ENCODE peak calls at places on chromosomes 2 and 18, in ten cellular contexts. One of them, this sample, is unnamed.

GRCh38 chr2:148770047-148770446 is 105.0 kb upstream of the KIF5C start:
- DNase-seq in GM23248: no peak
- DNase-seq in HCT116: no peak
- DNase-seq in PC-3: no peak
- DNase-seq in hepatocyte: no peak
- DNase-seq in GM23338: no peak
- DNase-seq in MM.1S: no peak
- DNase-seq in OCI-LY7: no peak
- DNase-seq in PC-9: no peak
- DNase-seq in SK-N-SH: no peak
- DNase-seq in this sample: no peak

GRCh38 chr18:902179-902718 is 2.4 kb upstream of the ADCYAP1 start:
- DNase-seq in PC-3: peak; percentile 45
- DNase-seq in GM23338: peak; percentile 52
- DNase-seq in hepatocyte: peak; percentile 23
- DNase-seq in PC-9: peak; percentile 17
- DNase-seq in OCI-LY7: no peak
- DNase-seq in GM23248: peak; percentile 31
- DNase-seq in HCT116: peak; percentile 6
- DNase-seq in MM.1S: no peak
- DNase-seq in SK-N-SH: no peak
- DNase-seq in this sample: peak; percentile 40

GRCh38 chr2:127080941-127081769 is 25.8 kb downstream of the BIN1 start:
- DNase-seq in HCT116: no peak
- DNase-seq in OCI-LY7: peak; percentile 19
- DNase-seq in GM23248: no peak
- DNase-seq in hepatocyte: no peak
- DNase-seq in GM23338: no peak
- DNase-seq in SK-N-SH: no peak
- DNase-seq in PC-3: no peak
- DNase-seq in MM.1S: no peak
- DNase-seq in PC-9: peak; percentile 60
- DNase-seq in this sample: peak; percentile 46

GRCh38 chr2:205889073-205889472 is 196.9 kb downstream of the INO80D start:
- DNase-seq in HCT116: no peak
- DNase-seq in hepatocyte: no peak
- DNase-seq in PC-3: peak; percentile 83
- DNase-seq in PC-9: peak; percentile 24
- DNase-seq in GM23338: no peak
- DNase-seq in SK-N-SH: no peak
- DNase-seq in OCI-LY7: no peak
- DNase-seq in GM23248: peak; percentile 52
- DNase-seq in MM.1S: no peak
- DNase-seq in this sample: no peak

GRCh38 chr2:164739966-164740365 is 101.7 kb downstream of the COBLL1 start:
- DNase-seq in GM23338: no peak
- DNase-seq in SK-N-SH: no peak
- DNase-seq in PC-9: no peak
- DNase-seq in OCI-LY7: no peak
- DNase-seq in GM23248: peak; percentile 67
- DNase-seq in HCT116: no peak
- DNase-seq in hepatocyte: no peak
- DNase-seq in MM.1S: no peak
- DNase-seq in PC-3: peak; percentile 67
- DNase-seq in this sample: no peak

GRCh38 chr2:43890855-43891254 is 52.1 kb downstream of the ABCG8 start:
- DNase-seq in MM.1S: no peak
- DNase-seq in PC-3: no peak
- DNase-seq in PC-9: no peak
- DNase-seq in OCI-LY7: no peak
- DNase-seq in SK-N-SH: no peak
- DNase-seq in HCT116: no peak
- DNase-seq in hepatocyte: no peak
- DNase-seq in GM23248: peak; percentile 58
- DNase-seq in GM23338: no peak
- DNase-seq in this sample: no peak

GRCh38 chr2:36461039-36461681 is 105.6 kb downstream of the CRIM1 start:
- DNase-seq in MM.1S: peak; percentile 24
- DNase-seq in OCI-LY7: peak; percentile 47
- DNase-seq in GM23248: peak; percentile 91
- DNase-seq in hepatocyte: peak; percentile 50
- DNase-seq in SK-N-SH: no peak
- DNase-seq in PC-3: peak; percentile 92
- DNase-seq in HCT116: peak; percentile 60
- DNase-seq in PC-9: no peak
- DNase-seq in GM23338: peak; percentile 82
- DNase-seq in this sample: peak; percentile 24

GRCh38 chr2:207046642-207047213 is 107.4 kb downstream of the CPO start:
- DNase-seq in GM23338: no peak
- DNase-seq in GM23248: peak; percentile 70
- DNase-seq in OCI-LY7: no peak
- DNase-seq in HCT116: no peak
- DNase-seq in PC-3: peak; percentile 33
- DNase-seq in MM.1S: peak; percentile 40
- DNase-seq in SK-N-SH: no peak
- DNase-seq in PC-9: no peak
- DNase-seq in hepatocyte: no peak
- DNase-seq in this sample: peak; percentile 44

GRCh38 chr2:133569416-133569815 is 1.2 kb upstream of the NCKAP5 start:
- DNase-seq in SK-N-SH: no peak
- DNase-seq in PC-9: no peak
- DNase-seq in OCI-LY7: no peak
- DNase-seq in MM.1S: no peak
- DNase-seq in GM23338: no peak
- DNase-seq in HCT116: no peak
- DNase-seq in GM23248: no peak
- DNase-seq in hepatocyte: no peak
- DNase-seq in PC-3: no peak
- DNase-seq in this sample: no peak

GRCh38 chr2:232438951-232439757 is 16.8 kb upstream of the ALPI start:
- DNase-seq in GM23338: no peak
- DNase-seq in MM.1S: no peak
- DNase-seq in GM23248: no peak
- DNase-seq in OCI-LY7: peak; percentile 28
- DNase-seq in HCT116: no peak
- DNase-seq in SK-N-SH: peak; percentile 70
- DNase-seq in hepatocyte: no peak
- DNase-seq in PC-3: peak; percentile 40
- DNase-seq in PC-9: peak; percentile 60
- DNase-seq in this sample: peak; percentile 48

GRCh38 chr2:189641565-189641964 is 19.7 kb upstream of the ASNSD1 start:
- DNase-seq in GM23338: no peak
- DNase-seq in SK-N-SH: no peak
- DNase-seq in HCT116: no peak
- DNase-seq in MM.1S: no peak
- DNase-seq in OCI-LY7: no peak
- DNase-seq in PC-9: no peak
- DNase-seq in GM23248: peak; percentile 56
- DNase-seq in hepatocyte: no peak
- DNase-seq in PC-3: no peak
- DNase-seq in this sample: no peak

GRCh38 chr2:95041824-95042442 is 16.4 kb downstream of the MAL start:
- DNase-seq in SK-N-SH: no peak
- DNase-seq in PC-3: no peak
- DNase-seq in OCI-LY7: no peak
- DNase-seq in PC-9: no peak
- DNase-seq in GM23248: no peak
- DNase-seq in MM.1S: no peak
- DNase-seq in GM23338: no peak
- DNase-seq in hepatocyte: no peak
- DNase-seq in HCT116: no peak
- DNase-seq in this sample: no peak
- H3K27ac ChIP-seq in SK-N-SH: no peak overlapping the region
- H3K27ac ChIP-seq in PC-3: no peak overlapping the region
- H3K27ac ChIP-seq in OCI-LY7: no peak overlapping the region
- H3K27ac ChIP-seq in PC-9: peak overlapping the region; percentile 48
- H3K27ac ChIP-seq in GM23248: no peak overlapping the region
- H3K27ac ChIP-seq in MM.1S: no peak overlapping the region
- H3K27ac ChIP-seq in GM23338: no peak overlapping the region
- H3K27ac ChIP-seq in hepatocyte: no peak overlapping the region
- H3K27ac ChIP-seq in HCT116: no peak overlapping the region
- H3K27ac ChIP-seq in this sample: no peak overlapping the region

GRCh38 chr2:64274399-64275173 is 130.4 kb upstream of the PELI1 start:
- DNase-seq in hepatocyte: no peak
- DNase-seq in GM23338: no peak
- DNase-seq in SK-N-SH: peak; percentile 17
- DNase-seq in GM23248: peak; percentile 37
- DNase-seq in OCI-LY7: no peak
- DNase-seq in PC-9: no peak
- DNase-seq in HCT116: no peak
- DNase-seq in MM.1S: no peak
- DNase-seq in PC-3: peak; percentile 41
- DNase-seq in this sample: no peak
- H3K9me2 ChIP-seq in hepatocyte: no peaks in the 10 kb centered on the region
- H3K9me2 ChIP-seq in GM23338: peaks cover 4% of the 10 kb centered on the region
- H3K9me2 ChIP-seq in SK-N-SH: no peaks in the 10 kb centered on the region
- H3K9me2 ChIP-seq in GM23248: no peaks in the 10 kb centered on the region
- H3K9me2 ChIP-seq in OCI-LY7: no peaks in the 10 kb centered on the region
- H3K9me2 ChIP-seq in PC-9: no peaks in the 10 kb centered on the region
- H3K9me2 ChIP-seq in HCT116: no peaks in the 10 kb centered on the region
- H3K9me2 ChIP-seq in MM.1S: no peaks in the 10 kb centered on the region
- H3K9me2 ChIP-seq in PC-3: no peaks in the 10 kb centered on the region
- H3K9me2 ChIP-seq in this sample: no peaks in the 10 kb centered on the region

GRCh38 chr2:173749315-173749714 is 215.9 kb downstream of the SP3 start:
- DNase-seq in SK-N-SH: no peak
- DNase-seq in OCI-LY7: no peak
- DNase-seq in hepatocyte: peak; percentile 43
- DNase-seq in GM23338: no peak
- DNase-seq in PC-9: no peak
- DNase-seq in GM23248: peak; percentile 53
- DNase-seq in PC-3: peak; percentile 74
- DNase-seq in MM.1S: no peak
- DNase-seq in HCT116: peak; percentile 27
- DNase-seq in this sample: no peak

GRCh38 chr2:173750831-173751230 is 214.3 kb downstream of the SP3 start:
- DNase-seq in hepatocyte: no peak
- DNase-seq in PC-3: no peak
- DNase-seq in OCI-LY7: no peak
- DNase-seq in GM23338: no peak
- DNase-seq in MM.1S: no peak
- DNase-seq in SK-N-SH: no peak
- DNase-seq in PC-9: no peak
- DNase-seq in HCT116: no peak
- DNase-seq in GM23248: no peak
- DNase-seq in this sample: no peak

GRCh38 chr2:173752152-173752551 is 213.0 kb downstream of the SP3 start:
- DNase-seq in OCI-LY7: peak; percentile 53
- DNase-seq in GM23338: no peak
- DNase-seq in MM.1S: peak; percentile 10
- DNase-seq in hepatocyte: no peak
- DNase-seq in PC-9: peak; percentile 21
- DNase-seq in GM23248: peak; percentile 39
- DNase-seq in HCT116: peak; percentile 13
- DNase-seq in SK-N-SH: peak; percentile 11
- DNase-seq in PC-3: peak; percentile 51
- DNase-seq in this sample: peak; percentile 77

GRCh38 chr2:173751245-173751975 is 213.8 kb downstream of the SP3 start:
- DNase-seq in PC-3: no peak
- DNase-seq in PC-9: no peak
- DNase-seq in HCT116: no peak
- DNase-seq in GM23248: no peak
- DNase-seq in hepatocyte: no peak
- DNase-seq in OCI-LY7: no peak
- DNase-seq in GM23338: peak; percentile 64
- DNase-seq in SK-N-SH: no peak
- DNase-seq in MM.1S: no peak
- DNase-seq in this sample: no peak

GRCh38 chr2:173750332-173750731 is 214.8 kb downstream of the SP3 start:
- DNase-seq in SK-N-SH: no peak
- DNase-seq in GM23338: peak; percentile 82
- DNase-seq in HCT116: no peak
- DNase-seq in PC-9: no peak
- DNase-seq in OCI-LY7: no peak
- DNase-seq in MM.1S: no peak
- DNase-seq in hepatocyte: peak; percentile 17
- DNase-seq in GM23248: peak; percentile 33
- DNase-seq in PC-3: no peak
- DNase-seq in this sample: no peak
- H3K27ac ChIP-seq in SK-N-SH: no peak overlapping the region
- H3K27ac ChIP-seq in GM23338: peak overlapping the region; percentile 76
- H3K27ac ChIP-seq in HCT116: no peak overlapping the region
- H3K27ac ChIP-seq in PC-9: no peak overlapping the region
- H3K27ac ChIP-seq in OCI-LY7: no peak overlapping the region
- H3K27ac ChIP-seq in MM.1S: no peak overlapping the region
- H3K27ac ChIP-seq in hepatocyte: no peak overlapping the region
- H3K27ac ChIP-seq in GM23248: no peak overlapping the region
- H3K27ac ChIP-seq in PC-3: no peak overlapping the region
- H3K27ac ChIP-seq in this sample: no peak overlapping the region

GRCh38 chr18:35713545-35713944 is 132.0 kb downstream of the GALNT1 start:
- DNase-seq in PC-3: no peak
- DNase-seq in PC-9: no peak
- DNase-seq in GM23338: no peak
- DNase-seq in SK-N-SH: no peak
- DNase-seq in OCI-LY7: no peak
- DNase-seq in hepatocyte: no peak
- DNase-seq in HCT116: no peak
- DNase-seq in GM23248: peak; percentile 62
- DNase-seq in MM.1S: no peak
- DNase-seq in this sample: no peak

GRCh38 chr18:35707674-35708073 is 126.1 kb downstream of the GALNT1 start:
- DNase-seq in OCI-LY7: no peak
- DNase-seq in PC-3: no peak
- DNase-seq in SK-N-SH: no peak
- DNase-seq in GM23338: peak; percentile 18
- DNase-seq in hepatocyte: no peak
- DNase-seq in PC-9: no peak
- DNase-seq in MM.1S: no peak
- DNase-seq in HCT116: no peak
- DNase-seq in GM23248: no peak
- DNase-seq in this sample: no peak

GRCh38 chr18:35711227-35711626 is 129.7 kb downstream of the GALNT1 start:
- DNase-seq in HCT116: no peak
- DNase-seq in SK-N-SH: no peak
- DNase-seq in GM23248: no peak
- DNase-seq in MM.1S: no peak
- DNase-seq in PC-9: no peak
- DNase-seq in OCI-LY7: no peak
- DNase-seq in PC-3: peak; percentile 3
- DNase-seq in hepatocyte: no peak
- DNase-seq in GM23338: no peak
- DNase-seq in this sample: no peak

GRCh38 chr18:35707247-35707646 is 125.7 kb downstream of the GALNT1 start:
- DNase-seq in GM23338: no peak
- DNase-seq in OCI-LY7: no peak
- DNase-seq in MM.1S: no peak
- DNase-seq in HCT116: no peak
- DNase-seq in SK-N-SH: no peak
- DNase-seq in PC-9: no peak
- DNase-seq in GM23248: peak; percentile 15
- DNase-seq in hepatocyte: no peak
- DNase-seq in PC-3: no peak
- DNase-seq in this sample: no peak

DNA sequence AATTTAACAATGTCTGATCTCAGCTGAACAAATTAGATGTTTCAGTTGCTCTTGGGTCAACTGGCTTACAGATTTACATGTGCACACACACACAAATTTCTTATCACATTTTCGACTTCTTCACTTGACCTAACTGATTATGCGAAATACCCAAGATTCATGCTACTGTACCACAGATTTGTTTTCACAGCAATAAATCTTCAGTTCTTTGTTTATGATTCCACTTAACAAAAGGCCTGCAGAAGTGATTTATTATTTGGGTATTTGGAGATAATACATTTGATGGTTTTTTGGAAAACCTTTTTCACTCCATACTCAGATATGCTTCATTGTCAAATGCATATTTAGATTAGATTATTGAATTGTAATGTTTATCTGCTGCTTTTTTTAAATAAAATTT is 129.0 kb downstream of the GALNT1 start:
- DNase-seq in GM23248: no peak
- DNase-seq in GM23338: no peak
- DNase-seq in hepatocyte: no peak
- DNase-seq in SK-N-SH: no peak
- DNase-seq in PC-3: no peak
- DNase-seq in HCT116: no peak
- DNase-seq in OCI-LY7: no peak
- DNase-seq in PC-9: no peak
- DNase-seq in MM.1S: no peak
- DNase-seq in this sample: no peak
- H3K9me2 ChIP-seq in GM23248: no peaks in the 10 kb centered on the region
- H3K9me2 ChIP-seq in GM23338: no peaks in the 10 kb centered on the region
- H3K9me2 ChIP-seq in hepatocyte: no peaks in the 10 kb centered on the region
- H3K9me2 ChIP-seq in SK-N-SH: no peaks in the 10 kb centered on the region
- H3K9me2 ChIP-seq in PC-3: no peaks in the 10 kb centered on the region
- H3K9me2 ChIP-seq in HCT116: no peaks in the 10 kb centered on the region
- H3K9me2 ChIP-seq in OCI-LY7: no peaks in the 10 kb centered on the region
- H3K9me2 ChIP-seq in PC-9: no peaks in the 10 kb centered on the region
- H3K9me2 ChIP-seq in MM.1S: no peaks in the 10 kb centered on the region
- H3K9me2 ChIP-seq in this sample: no peaks in the 10 kb centered on the region